ENCODE peak calls at places on chromosome 21, in eight cellular contexts. N is IMR-90, M is transverse colon, V is endothelial cell, B is heart right ventricle, A is brain microvascular endothelial cell, I is GM10248, G is fibroblast of pulmonary artery. T is an unnamed sample.
A peak's percentile ranks its signal among the peaks of the same experiment; 100 is the strongest.

GRCh38 chr21:28537371-28538079 is 455.2 kb downstream of the LTN1 start:
- DNase-seq in I (no peak), B (no peak), M (no peak), N (peak; percentile 100), V (no peak), G (peak; percentile 56), A (peak; percentile 53), T (no peak)

GRCh38 chr21:32320059-32320458 is 21.4 kb downstream of the MRAP start:
- DNase-seq in N (no peak), G (no peak), M (no peak), B (no peak), I (no peak), A (no peak), V (no peak), T (no peak)

GRCh38 chr21:31518580-31518979 is 140.9 kb upstream of the SOD1 start:
- DNase-seq in B (no peak), G (no peak), A (no peak), V (no peak), I (no peak), M (no peak), N (no peak), T (no peak)

GRCh38 chr21:28099296-28099695 is 893.4 kb downstream of the LTN1 start:
- DNase-seq in A (no peak), V (no peak), B (peak; percentile 69), N (peak; percentile 10), M (no peak), G (peak; percentile 67), I (no peak), T (no peak)

GRCh38 chr21:29938968-29939858 is 583 bp downstream of the GRIK1 start:
- DNase-seq in I (no peak), N (no peak), B (no peak), G (no peak), V (peak; percentile 38), A (no peak), M (no peak), T (peak; percentile 12)

GRCh38 chr21:42775123-42775522 is 104.2 kb downstream of the WDR4 start:
- DNase-seq in I (no peak), B (no peak), A (no peak), M (no peak), V (no peak), N (no peak), G (no peak), T (no peak)

GRCh38 chr21:33695785-33696184 is 53.5 kb downstream of the ITSN1 start:
- DNase-seq in N (no peak), I (no peak), G (no peak), B (no peak), A (no peak), M (no peak), V (no peak), T (no peak)

GRCh38 chr21:43869486-43870325 is 4.7 kb downstream of the AGPAT3 start:
- DNase-seq in G (no peak), N (no peak), M (no peak), V (no peak), I (no peak), A (no peak), B (no peak), T (peak; percentile 4)

GRCh38 chr21:42859891-42860230 is 19.5 kb downstream of the WDR4 start:
- DNase-seq in N (no peak), V (no peak), I (no peak), M (no peak), G (no peak), B (no peak), A (no peak), T (no peak)

GRCh38 chr21:42835211-42835610 is 44.1 kb downstream of the WDR4 start:
- DNase-seq in B (no peak), M (no peak), V (no peak), N (no peak), I (no peak), A (no peak), G (no peak), T (no peak)

GRCh38 chr21:37231671-37232070 is 35.5 kb downstream of the VPS26C start:
- DNase-seq in I (no peak), M (no peak), V (no peak), N (no peak), B (no peak), G (no peak), A (no peak), T (no peak)

GRCh38 chr21:36156815-36157670 is at the start of gene DOP1B:
- DNase-seq in V (no peak), N (no peak), M (peak; percentile 67), G (no peak), A (no peak), I (peak; percentile 48), B (no peak), T (peak; percentile 62)

GRCh38 chr21:31987696-31988095 is 114.9 kb downstream of the HUNK start:
- DNase-seq in G (no peak), V (no peak), I (no peak), A (no peak), B (no peak), M (peak; percentile 60), N (no peak), T (no peak)

GRCh38 chr21:36543924-36544323 is 64.0 kb upstream of the CLDN14 start:
- DNase-seq in V (no peak), N (no peak), G (no peak), M (no peak), B (no peak), A (no peak), I (no peak), T (no peak)

GRCh38 chr21:29661672-29662442 is 277.9 kb downstream of the GRIK1 start:
- DNase-seq in V (no peak), N (no peak), A (no peak), G (no peak), I (no peak), B (no peak), M (no peak), T (no peak)

GRCh38 chr21:28436286-28436932 is 556.3 kb downstream of the LTN1 start:
- DNase-seq in A (peak; percentile 37), V (no peak), G (peak; percentile 65), M (no peak), I (no peak), N (peak; percentile 77), B (no peak), T (no peak)

GRCh38 chr21:42525676-42526378 is 12.2 kb downstream of the SLC37A1 start:
- DNase-seq in V (no peak), B (no peak), I (no peak), M (no peak), G (no peak), N (no peak), A (no peak), T (no peak)

GRCh38 chr21:45939521-45940045 is 42.0 kb upstream of the COL6A1 start:
- DNase-seq in N (no peak), A (no peak), V (no peak), G (no peak), I (no peak), B (no peak), M (no peak), T (no peak)
- TF ChIP-seq CTCF in N (no peak), A (no peak), V (no peak), G (no peak), I (no peak), B (no peak), M (no peak), T (no peak)

GRCh38 chr21:45914321-45914845 is 67.2 kb upstream of the COL6A1 start:
- DNase-seq in N (no peak), A (no peak), B (no peak), G (no peak), I (no peak), M (no peak), V (no peak), T (no peak)

GRCh38 chr21:45913886-45914285 is 67.7 kb upstream of the COL6A1 start:
- DNase-seq in I (no peak), B (no peak), G (no peak), N (no peak), M (no peak), A (no peak), V (no peak), T (no peak)

GRCh38 chr21:45917241-45917640 is 64.3 kb upstream of the COL6A1 start:
- DNase-seq in M (no peak), I (no peak), G (no peak), N (no peak), A (no peak), B (no peak), V (no peak), T (no peak)

GRCh38 chr21:45918011-45918410 is 63.6 kb upstream of the COL6A1 start:
- DNase-seq in B (no peak), N (no peak), V (no peak), M (no peak), A (no peak), G (no peak), I (no peak), T (no peak)

GRCh38 chr21:45916011-45916840 is 65.3 kb upstream of the COL6A1 start:
- DNase-seq in A (no peak), B (no peak), N (no peak), G (no peak), I (no peak), M (no peak), V (no peak), T (no peak)
- TF ChIP-seq CTCF in A (no peak), B (no peak), N (no peak), G (no peak), I (no peak), M (no peak), V (no peak), T (no peak)

GRCh38 chr21:21002137-21002536 is 3.9 kb downstream of the NCAM2 start:
- DNase-seq in N (no peak), A (no peak), G (no peak), B (no peak), V (no peak), I (no peak), M (no peak), T (no peak)

GRCh38 chr21:21001591-21002100 is 3.4 kb downstream of the NCAM2 start:
- DNase-seq in B (no peak), A (no peak), V (no peak), M (no peak), G (no peak), N (no peak), I (no peak), T (no peak)

GRCh38 chr21:21000576-21001175 is 2.5 kb downstream of the NCAM2 start:
- DNase-seq in A (no peak), N (no peak), G (no peak), B (no peak), V (no peak), M (no peak), I (no peak), T (no peak)

GRCh38 chr21:21007606-21008005 is 9.4 kb downstream of the NCAM2 start:
- DNase-seq in N (peak; percentile 34), I (no peak), A (no peak), G (no peak), M (no peak), V (no peak), B (no peak), T (no peak)

GRCh38 chr21:21003701-21004100 is 5.5 kb downstream of the NCAM2 start:
- DNase-seq in N (peak; percentile 37), M (no peak), G (peak; percentile 48), B (no peak), V (peak; percentile 32), I (no peak), A (peak; percentile 12), T (no peak)
- TF ChIP-seq CTCF in N (peak; percentile 78), M (no peak), G (peak; percentile 41), B (peak; percentile 41), V (peak; percentile 66), I (peak; percentile 17), A (peak; percentile 48), T (peak; percentile 12)

DNA sequence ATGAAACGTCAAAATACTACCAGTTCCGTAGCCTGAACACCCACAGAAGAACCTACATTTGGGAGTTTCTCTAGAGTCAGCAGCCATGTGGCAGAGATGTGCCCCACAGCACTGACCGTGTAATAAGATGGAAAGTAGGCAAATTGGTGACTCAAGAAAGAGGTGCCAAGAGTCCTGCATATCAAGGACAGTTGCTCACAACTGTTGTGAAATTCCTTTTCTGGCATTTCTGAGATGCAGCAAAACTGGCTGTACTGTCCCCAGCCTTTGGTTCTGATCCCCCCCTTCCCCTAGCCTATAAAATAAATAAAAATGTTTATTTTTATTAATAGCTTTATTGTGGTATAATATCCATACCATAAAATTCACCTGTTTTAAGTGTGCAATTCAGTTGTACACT is 324.0 kb downstream of the PCP4 start:
- DNase-seq in B (no peak), M (no peak), N (no peak), I (no peak), G (no peak), A (no peak), V (no peak), T (no peak)
- TF ChIP-seq CTCF in B (no peak), M (no peak), N (no peak), I (no peak), G (no peak), A (no peak), V (no peak), T (no peak)

T was measured in GM13976.